ENCODE peak calls at places on chromosome 3, in seven cellular contexts. O, Y, T, W, P, K and M are unnamed samples.
A peak's percentile ranks its signal among the peaks of the same experiment; 100 is the strongest.

GRCh38 chr3:188832961-188833615 is 338.7 kb upstream of the TPRG1 start:
- DNase-seq in T (no peak), P (no peak), K (peak; percentile 96), W (no peak), Y (peak; percentile 75), O (no peak), M (no peak)

GRCh38 chr3:78666458-78666800 is 1101.4 kb downstream of the ROBO1 start:
- DNase-seq in K (peak; percentile 1), T (no peak), O (no peak), W (peak; percentile 63), Y (no peak), P (no peak), M (no peak)

GRCh38 chr3:37590328-37591079 is 271.2 kb upstream of the CTDSPL start:
- DNase-seq in T (no peak), Y (peak; percentile 8), K (no peak), W (no peak), O (no peak), P (no peak), M (no peak)

GRCh38 chr3:49721165-49721860 is 1.8 kb upstream of the AMIGO3 start:
- DNase-seq in W (no peak), Y (no peak), K (no peak), P (no peak), O (no peak), T (no peak), M (no peak)

GRCh38 chr3:106333911-106334618 is 465.3 kb upstream of the CBLB start:
- DNase-seq in Y (no peak), T (no peak), W (peak; percentile 75), O (no peak), P (no peak), K (peak; percentile 86), M (peak; percentile 61)

GRCh38 chr3:19149388-19149787 is 1.1 kb downstream of the KCNH8 start:
- DNase-seq in Y (peak; percentile 84), W (no peak), P (peak; percentile 63), O (peak; percentile 56), T (peak; percentile 68), K (peak; percentile 37), M (peak; percentile 24)

GRCh38 chr3:16151109-16151508 is 23.4 kb upstream of the GALNT15 start:
- DNase-seq in P (no peak), T (no peak), O (no peak), W (peak; percentile 95), K (no peak), Y (no peak), M (peak; percentile 74)

GRCh38 chr3:71389911-71390573 is 193.5 kb downstream of the FOXP1 start:
- DNase-seq in Y (peak; percentile 33), W (peak; percentile 65), P (no peak), O (peak; percentile 41), T (no peak), K (peak; percentile 3), M (peak; percentile 21)

GRCh38 chr3:3200632-3201212 is 21.2 kb upstream of the CRBN start:
- DNase-seq in P (peak; percentile 58), T (no peak), K (peak; percentile 90), W (peak; percentile 62), O (peak; percentile 50), Y (peak; percentile 84), M (peak; percentile 63)

GRCh38 chr3:189508784-189509489 is 122.3 kb upstream of the TP63 start:
- DNase-seq in O (no peak), W (no peak), T (no peak), Y (no peak), P (no peak), K (no peak), M (peak; percentile 18)

GRCh38 chr3:17765819-17766472 is 23.5 kb upstream of the TBC1D5 start:
- DNase-seq in T (no peak), O (no peak), Y (no peak), P (no peak), W (no peak), K (no peak), M (no peak)

GRCh38 chr3:47761046-47761445 is 20.6 kb downstream of the SMARCC1 start:
- DNase-seq in K (no peak), P (no peak), O (no peak), Y (no peak), T (no peak), W (no peak), M (no peak)

GRCh38 chr3:139664958-139665357 is 12.8 kb downstream of the NMNAT3 start:
- DNase-seq in Y (no peak), K (no peak), O (no peak), W (no peak), T (no peak), P (no peak), M (no peak)

GRCh38 chr3:18679226-18679625 is 254.1 kb upstream of the SATB1 start:
- DNase-seq in P (no peak), Y (no peak), O (no peak), K (no peak), W (no peak), T (no peak), M (no peak)

GRCh38 chr3:28791713-28792255 is 443.2 kb upstream of the AZI2 start:
- DNase-seq in P (peak; percentile 56), Y (no peak), W (no peak), K (no peak), O (peak; percentile 31), T (no peak), M (peak; percentile 2)

GRCh38 chr3:170697803-170698350 is 112.0 kb upstream of the SLC7A14 start:
- DNase-seq in O (no peak), Y (peak; percentile 97), K (no peak), W (no peak), P (no peak), T (no peak), M (no peak)

GRCh38 chr3:196268270-196269163 is 19.0 kb downstream of the PCYT1A start:
- DNase-seq in K (no peak), T (no peak), Y (peak; percentile 92), O (peak; percentile 73), W (peak; percentile 75), P (no peak), M (peak; percentile 50)

GRCh38 chr3:129892486-129892856 is 1.0 kb downstream of the TMCC1 start:
- DNase-seq in K (peak; percentile 4), T (no peak), Y (no peak), P (no peak), W (no peak), O (no peak), M (no peak)

GRCh38 chr3:172129868-172130751 is 90.7 kb downstream of the FNDC3B start:
- DNase-seq in T (no peak), P (no peak), W (peak; percentile 99), O (no peak), K (peak; percentile 98), Y (peak; percentile 94), M (peak; percentile 98)

GRCh38 chr3:146110156-146110555 is 50.8 kb downstream of the PLOD2 start:
- DNase-seq in O (no peak), K (no peak), Y (no peak), T (no peak), P (no peak), W (no peak), M (no peak)

GRCh38 chr3:98763814-98764691 is 913 bp downstream of the ST3GAL6 start:
- DNase-seq in O (no peak), P (no peak), T (no peak), K (peak; percentile 10), Y (no peak), W (no peak), M (peak; percentile 75)

GRCh38 chr3:197599089-197599765 is 43.5 kb upstream of the BDH1 start:
- DNase-seq in W (peak; percentile 77), O (peak; percentile 90), K (peak; percentile 92), T (peak; percentile 88), P (peak; percentile 68), Y (peak; percentile 88), M (peak; percentile 79)

DNA sequence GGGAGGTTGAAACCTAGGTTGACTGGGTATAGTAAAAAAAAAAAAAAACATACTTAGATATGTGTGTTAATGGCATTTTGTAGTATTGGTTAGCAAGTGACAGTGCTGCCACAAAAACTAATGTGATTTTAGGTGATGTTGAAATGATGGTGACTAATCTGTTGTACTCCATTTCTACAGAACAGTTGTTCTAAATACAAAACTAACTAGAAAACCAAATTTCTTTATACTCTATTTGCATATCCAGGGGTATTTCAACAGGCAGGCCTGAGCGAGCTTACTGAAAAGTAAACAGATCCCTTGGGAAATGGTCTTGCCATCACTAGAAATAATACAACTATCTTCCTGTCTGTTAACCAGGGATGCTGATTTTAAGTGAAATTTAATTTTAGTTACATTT is 20.5 kb downstream of the TSC22D2 start:
- DNase-seq in P (no peak), O (no peak), Y (no peak), T (no peak), W (no peak), K (no peak), M (peak; percentile 50)
- H3K23ac ChIP-seq in P (no peak overlapping the region), O (no peak overlapping the region), Y (no peak overlapping the region), T (no peak overlapping the region), W (no peak overlapping the region), K (no peak overlapping the region), M (no peak overlapping the region)

DNA sequence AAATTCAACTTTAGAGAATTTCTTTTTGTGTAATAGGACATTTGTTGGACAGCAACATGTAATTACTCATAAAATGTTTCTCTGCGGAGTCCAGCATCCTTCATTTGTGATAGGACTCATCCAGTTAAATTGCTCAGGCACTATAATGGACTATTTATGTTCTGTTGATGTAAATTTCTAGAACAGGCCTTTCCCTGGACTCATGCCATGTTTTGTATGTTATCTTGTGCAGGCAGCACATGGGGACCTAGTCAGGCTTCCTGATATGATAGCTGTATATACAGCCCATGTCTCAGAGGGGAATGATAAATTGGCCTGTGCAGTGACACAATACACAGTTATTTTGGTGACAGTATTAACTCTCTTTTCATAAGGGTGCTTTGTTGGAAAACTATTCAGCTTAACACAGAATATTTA is 51.5 kb downstream of the MBNL1 start:
- DNase-seq in K (no peak), T (no peak), Y (no peak), W (peak; percentile 59), P (no peak), O (no peak), M (peak; percentile 55)
- H3K23ac ChIP-seq in K (no peak overlapping the region), T (no peak overlapping the region), Y (no peak overlapping the region), W (peak overlapping the region; percentile 68), P (no peak overlapping the region), O (no peak overlapping the region), M (no peak overlapping the region)

GRCh38 chr3:30686799-30687198 is 80.4 kb downstream of the TGFBR2 start:
- DNase-seq in Y (no peak), P (no peak), O (no peak), K (no peak), T (no peak), W (no peak), M (no peak)
- H3K23ac ChIP-seq in Y (no peak overlapping the region), P (no peak overlapping the region), O (no peak overlapping the region), K (no peak overlapping the region), T (no peak overlapping the region), W (no peak overlapping the region), M (no peak overlapping the region)

GRCh38 chr3:13109516-13109915 is 36.3 kb upstream of the IQSEC1 start:
- DNase-seq in Y (no peak), T (no peak), W (no peak), K (no peak), O (no peak), P (no peak), M (no peak)
- H3K23ac ChIP-seq in Y (no peak overlapping the region), T (no peak overlapping the region), W (no peak overlapping the region), K (no peak overlapping the region), O (no peak overlapping the region), P (no peak overlapping the region), M (no peak overlapping the region)